ENCODE peak calls at places on chromosomes 7 and 10, in seven cellular contexts. K is IMR-90, Z is neuronal stem cell, N is mesenchymal stem cell, U is H9, S is H1, J is mesendoderm. C is an unnamed sample.

GRCh38 chr7:11256501-11256900 is 282.8 kb downstream of the PHF14 start:
- DNase-seq in K (no peak), Z (no peak), N (no peak), U (no peak), S (no peak), J (no peak), C (no peak)

GRCh38 chr10:108904163-108904878 is 1019.0 kb downstream of the XPNPEP1 start:
- DNase-seq in K (no peak), Z (no peak), N (peak), U (no peak), S (no peak), J (no peak), C (no peak)

GRCh38 chr10:102200751-102201640 is 25.1 kb upstream of the ELOVL3 start:
- DNase-seq in K (no peak), Z (no peak), N (no peak), U (no peak), S (no peak), J (no peak), C (no peak)

GRCh38 chr10:35216303-35216905 is 89.8 kb downstream of the CREM start:
- DNase-seq in K (peak), Z (no peak), N (peak), U (no peak), S (no peak), J (no peak), C (peak)

GRCh38 chr10:34670101-34670500 is 145.0 kb downstream of the PARD3 start:
- DNase-seq in K (no peak), Z (no peak), N (no peak), U (no peak), S (no peak), J (no peak), C (no peak)

GRCh38 chr7:26843696-26844095 is 20.7 kb downstream of the SKAP2 start:
- DNase-seq in K (peak), Z (no peak), N (no peak), U (no peak), S (no peak), J (peak), C (no peak)

GRCh38 chr7:97871659-97872024 is 566 bp downstream of the ASNS start:
- DNase-seq in K (no peak), Z (no peak), N (no peak), U (peak), S (no peak), J (peak), C (no peak)

GRCh38 chr10:20091698-20092097 is 275.5 kb downstream of the PLXDC2 start:
- DNase-seq in K (no peak), Z (no peak), N (no peak), U (no peak), S (no peak), J (no peak), C (peak)

GRCh38 chr10:98613446-98613845 is 166.7 kb upstream of the HPS1 start:
- DNase-seq in K (no peak), Z (no peak), N (no peak), U (no peak), S (no peak), J (no peak), C (peak)

GRCh38 chr10:54010337-54010736 is 790.7 kb downstream of the PCDH15 start:
- DNase-seq in K (no peak), Z (no peak), N (no peak), U (peak), S (no peak), J (peak), C (peak)

GRCh38 chr7:121793716-121794115 is 79.2 kb upstream of the PTPRZ1 start:
- DNase-seq in K (no peak), Z (no peak), N (no peak), U (no peak), S (no peak), J (no peak), C (no peak)

GRCh38 chr7:108136191-108136581 is 6.0 kb upstream of the LAMB4 start:
- DNase-seq in K (no peak), Z (no peak), N (no peak), U (no peak), S (no peak), J (no peak), C (no peak)

GRCh38 chr7:315516-316265 is 25.7 kb downstream of the FOXL3 start:
- DNase-seq in K (no peak), Z (no peak), N (no peak), U (no peak), S (no peak), J (no peak), C (no peak)

GRCh38 chr10:74150151-74151056 is at the start of gene AP3M1:
- DNase-seq in K (no peak), Z (no peak), N (no peak), U (peak), S (peak), J (no peak), C (no peak)

GRCh38 chr10:1154531-1154930 is 98.3 kb downstream of the WDR37 start:
- DNase-seq in K (no peak), Z (no peak), N (no peak), U (no peak), S (no peak), J (no peak), C (no peak)

DNA sequence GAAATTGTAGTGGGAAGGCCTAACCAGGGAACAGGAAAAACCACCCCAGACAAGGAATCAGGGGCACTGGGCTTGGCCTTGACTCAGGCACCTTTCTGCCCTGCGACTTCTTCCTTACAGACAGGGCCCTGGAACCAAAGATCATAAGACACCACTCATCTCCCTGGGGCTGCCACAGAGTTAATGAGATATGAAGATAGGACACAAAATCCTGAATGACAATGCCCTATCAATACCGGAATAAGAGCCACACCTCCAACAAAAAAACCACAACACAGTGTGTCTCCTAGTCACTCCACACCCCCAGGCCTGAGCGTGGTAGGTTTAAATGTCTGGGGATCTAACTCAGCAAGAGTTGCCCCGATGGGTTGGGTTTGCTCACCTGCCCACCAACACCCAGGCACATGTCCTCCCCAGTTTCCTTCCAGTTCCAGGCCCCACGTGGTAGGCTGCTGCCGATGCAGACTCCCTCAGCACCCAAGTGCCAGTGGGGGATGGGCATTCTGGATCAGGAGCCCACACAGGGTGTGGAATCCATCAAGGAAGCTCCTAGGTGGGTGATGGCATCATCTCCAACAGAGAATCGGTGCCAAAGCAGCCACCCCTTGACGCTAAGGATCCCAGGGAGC is 3.9 kb downstream of the DLG5 start:
- DNase-seq in K (no peak), Z (no peak), N (no peak), U (no peak), S (no peak), J (no peak), C (no peak)
- H3K4me2 ChIP-seq in K (no peak), Z (no peak), N (no peak), U (no peak), S (no peak), J (no peak), C (peak)

GRCh38 chr10:63003816-63004453 is 129.2 kb upstream of the NRBF2 start:
- DNase-seq in K (no peak), Z (no peak), N (no peak), U (no peak), S (no peak), J (peak), C (peak)
- H2BK5ac ChIP-seq in K (no peak), Z (no peak), N (no peak), U (no peak), S (no peak), J (no peak), C (no peak)

GRCh38 chr10:85044-85443 is 35.9 kb upstream of the TUBB8 start:
- DNase-seq in K (no peak), Z (no peak), N (no peak), U (no peak), S (no peak), J (no peak), C (no peak)
- H2BK120ac ChIP-seq in K (no peak), Z (no peak), N (no peak), U (no peak), S (no peak), J (no peak), C (no peak)

GRCh38 chr10:6473430-6473829 is 106.6 kb downstream of the PRKCQ start:
- DNase-seq in K (no peak), Z (no peak), N (no peak), U (no peak), S (no peak), J (no peak), C (no peak)
- H3K4me2 ChIP-seq in K (no peak), Z (no peak), N (no peak), U (no peak), S (no peak), J (no peak), C (no peak)

DNA sequence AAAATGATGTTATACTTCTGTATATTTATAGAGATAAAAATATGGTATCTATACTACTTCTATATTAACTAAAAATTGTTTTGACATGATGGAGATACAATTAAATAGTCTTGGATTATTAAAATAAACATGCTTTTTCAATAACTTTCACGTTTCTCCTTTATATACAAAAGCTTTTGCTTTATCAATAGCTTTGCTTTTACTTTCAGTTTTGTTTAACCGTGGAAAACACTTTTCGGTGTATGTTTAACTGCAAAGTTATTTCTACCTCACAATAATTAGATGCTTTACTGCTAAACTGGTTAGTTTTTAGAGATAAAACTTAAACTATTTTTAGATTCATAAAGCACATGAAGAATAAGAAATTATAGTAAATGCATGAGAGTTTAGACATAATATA is 432.1 kb upstream of the PCDH15 start:
- DNase-seq in K (no peak), Z (no peak), N (no peak), U (no peak), S (no peak), J (no peak), C (no peak)
- H2BK5ac ChIP-seq in K (no peak), Z (no peak), N (no peak), U (no peak), S (no peak), J (no peak), C (no peak)

DNA sequence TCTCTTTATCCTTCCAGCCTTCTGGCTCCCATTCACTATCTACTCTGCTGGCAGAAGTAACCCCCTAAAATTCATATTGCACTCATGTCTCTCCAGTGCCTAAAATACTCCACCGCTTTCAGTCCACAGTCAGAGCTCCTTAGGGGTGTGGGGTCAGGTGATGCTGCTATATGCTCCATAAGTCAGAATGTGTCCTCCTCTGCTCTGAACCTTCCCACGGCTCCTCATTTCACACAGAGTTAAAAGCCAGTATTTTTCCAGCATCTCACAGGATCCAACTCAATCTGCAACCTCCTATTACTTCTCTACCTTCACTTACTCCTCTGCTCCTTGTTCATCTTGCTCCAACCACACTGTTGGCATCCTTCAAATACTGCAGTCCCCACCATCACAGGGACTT is 31.1 kb upstream of the CHCHD3 start:
- DNase-seq in K (no peak), Z (no peak), N (no peak), U (no peak), S (no peak), J (no peak), C (no peak)
- H2BK120ac ChIP-seq in K (no peak), Z (no peak), N (no peak), U (no peak), S (no peak), J (no peak), C (no peak)

GRCh38 chr10:83932245-83932644 is 207.1 kb upstream of the GHITM start:
- DNase-seq in K (no peak), Z (no peak), N (no peak), U (no peak), S (no peak), J (no peak), C (no peak)
- H3K4me2 ChIP-seq in K (no peak), Z (no peak), N (no peak), U (no peak), S (no peak), J (no peak), C (no peak)

DNA sequence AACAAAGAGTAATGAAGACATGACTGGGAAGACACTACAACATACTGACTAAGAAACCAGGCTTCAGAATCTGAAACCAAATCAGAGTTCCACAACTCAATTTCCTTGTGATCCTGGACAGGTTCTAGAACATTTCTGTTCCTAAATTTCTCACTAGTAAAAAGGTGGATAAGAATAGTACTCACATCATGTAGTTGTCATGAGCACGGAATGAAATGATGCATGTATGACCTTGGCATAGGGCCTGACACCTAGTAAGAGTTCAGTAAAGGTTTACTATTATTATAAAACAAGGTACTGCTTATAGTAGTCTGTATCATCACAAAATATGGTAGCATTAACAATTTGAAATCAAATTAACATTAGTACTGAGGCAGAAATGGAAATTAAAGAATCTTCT is 19.9 kb downstream of the DOCK4 start:
- DNase-seq in K (no peak), Z (no peak), N (no peak), U (no peak), S (no peak), J (no peak), C (no peak)
- H2BK5ac ChIP-seq in K (no peak), Z (no peak), N (no peak), U (no peak), S (no peak), J (no peak), C (no peak)

DNA sequence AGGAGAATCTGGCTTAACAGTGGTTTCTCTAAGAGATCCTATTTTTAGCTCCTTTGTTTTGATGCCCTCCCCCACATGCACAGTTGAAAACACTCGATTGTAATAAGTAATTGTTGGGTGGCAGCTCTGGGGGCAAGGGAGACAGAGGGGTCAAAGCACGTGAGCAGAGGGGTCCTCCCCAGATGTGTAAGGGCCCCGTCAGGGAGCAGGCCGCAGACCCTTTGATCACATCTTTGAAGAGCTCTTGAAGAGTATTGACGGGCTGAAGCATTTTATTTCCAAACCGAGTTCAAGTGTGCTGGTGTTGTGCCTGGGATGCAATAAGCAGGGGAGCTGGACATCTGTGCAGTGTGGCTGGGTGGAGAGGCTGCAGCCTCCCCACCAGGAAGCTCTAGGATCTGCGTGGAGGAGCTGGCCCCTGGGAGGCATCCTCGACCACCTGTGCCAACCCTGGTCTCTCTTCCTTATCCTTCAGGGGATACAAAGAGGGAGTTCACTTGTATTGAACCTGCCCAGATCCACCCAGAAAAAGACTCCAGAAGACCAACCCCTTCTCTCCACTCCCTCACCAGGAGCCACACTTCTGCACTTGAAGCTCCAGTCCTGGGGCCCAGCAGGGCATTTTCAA is 473.0 kb upstream of the MGMT start:
- DNase-seq in K (no peak), Z (no peak), N (no peak), U (no peak), S (no peak), J (no peak), C (no peak)
- H2BK120ac ChIP-seq in K (no peak), Z (no peak), N (no peak), U (no peak), S (no peak), J (no peak), C (no peak)